ENCODE peak calls at places on chromosomes 2 and 18, in five cellular contexts. L is left ventricle myocardium inferior, H is spleen, U is left lung, R is esophagus squamous epithelium. M is an unnamed sample.

GRCh38 chr2:172525601-172526000 is 30.3 kb upstream of the PDK1 start:
- DNase-seq in R (no peak), U (no peak), H (no peak), L (no peak), M (no peak)

GRCh38 chr18:27844416-27844792 is 332.5 kb downstream of the CDH2 start:
- DNase-seq in H (no peak), U (no peak), L (no peak), R (no peak), M (peak; percentile 80)

GRCh38 chr2:235706496-235706895 is 212.7 kb downstream of the AGAP1 start:
- DNase-seq in U (no peak), H (no peak), L (no peak), R (no peak), M (no peak)

GRCh38 chr2:58046335-58046584 is 346 bp upstream of the VRK2 start:
- DNase-seq in R (no peak), H (no peak), L (no peak), U (no peak), M (no peak)

GRCh38 chr2:40844353-40845277 is 392.7 kb upstream of the SLC8A1 start:
- DNase-seq in U (no peak), R (no peak), H (no peak), L (no peak), M (no peak)

GRCh38 chr2:114642371-114642770 is 199.9 kb downstream of the DPP10 start:
- DNase-seq in H (no peak), R (no peak), U (no peak), L (no peak), M (no peak)

GRCh38 chr2:44201648-44202047 is 33.0 kb downstream of the PPM1B start:
- DNase-seq in L (no peak), U (no peak), H (no peak), R (no peak), M (no peak)

GRCh38 chr2:60530660-60531276 is 22.7 kb downstream of the BCL11A start:
- DNase-seq in L (peak; percentile 53), R (no peak), H (no peak), U (peak; percentile 77), M (peak; percentile 38)

GRCh38 chr2:130963849-130964793 is 127.4 kb downstream of the ARHGEF4 start:
- DNase-seq in L (no peak), H (no peak), R (no peak), U (no peak), M (no peak)

GRCh38 chr2:76978064-76978463 is 544.1 kb downstream of the LRRTM4 start:
- DNase-seq in L (no peak), H (no peak), R (no peak), U (no peak), M (no peak)

GRCh38 chr2:23685201-23685600 is 241.7 kb downstream of the ATAD2B start:
- DNase-seq in U (no peak), L (no peak), H (no peak), R (no peak), M (no peak)

GRCh38 chr2:98026292-98026691 is 30.5 kb upstream of the TMEM131 start:
- DNase-seq in H (no peak), R (no peak), U (no peak), L (no peak), M (peak; percentile 20)

GRCh38 chr2:127437056-127437455 is 18.8 kb downstream of the PROC start:
- DNase-seq in L (no peak), R (no peak), U (no peak), H (no peak), M (no peak)

GRCh38 chr2:218471982-218472381 is 53.1 kb downstream of the VIL1 start:
- DNase-seq in U (no peak), R (no peak), L (no peak), H (no peak), M (no peak)

GRCh38 chr2:216732334-216732733 is 37.0 kb upstream of the IGFBP5 start:
- DNase-seq in U (no peak), R (no peak), H (no peak), L (no peak), M (no peak)

GRCh38 chr2:637804-638203 is 39.4 kb downstream of the TMEM18 start:
- DNase-seq in L (no peak), U (no peak), H (no peak), R (no peak), M (no peak)

GRCh38 chr2:21301871-21302433 is 178.2 kb downstream of the TDRD15 start:
- DNase-seq in R (no peak), L (no peak), U (no peak), H (no peak), M (no peak)

GRCh38 chr18:31546476-31546875 is 45.2 kb upstream of the TTR start:
- DNase-seq in L (no peak), R (no peak), H (no peak), U (no peak), M (no peak)

GRCh38 chr2:188852752-188853151 is 121.4 kb upstream of the COL3A1 start:
- DNase-seq in H (no peak), L (no peak), R (no peak), U (no peak), M (no peak)

GRCh38 chr2:85758361-85759256 is 4.8 kb downstream of the ATOH8 start:
- DNase-seq in H (no peak), L (peak; percentile 13), R (no peak), U (no peak), M (no peak)

DNA sequence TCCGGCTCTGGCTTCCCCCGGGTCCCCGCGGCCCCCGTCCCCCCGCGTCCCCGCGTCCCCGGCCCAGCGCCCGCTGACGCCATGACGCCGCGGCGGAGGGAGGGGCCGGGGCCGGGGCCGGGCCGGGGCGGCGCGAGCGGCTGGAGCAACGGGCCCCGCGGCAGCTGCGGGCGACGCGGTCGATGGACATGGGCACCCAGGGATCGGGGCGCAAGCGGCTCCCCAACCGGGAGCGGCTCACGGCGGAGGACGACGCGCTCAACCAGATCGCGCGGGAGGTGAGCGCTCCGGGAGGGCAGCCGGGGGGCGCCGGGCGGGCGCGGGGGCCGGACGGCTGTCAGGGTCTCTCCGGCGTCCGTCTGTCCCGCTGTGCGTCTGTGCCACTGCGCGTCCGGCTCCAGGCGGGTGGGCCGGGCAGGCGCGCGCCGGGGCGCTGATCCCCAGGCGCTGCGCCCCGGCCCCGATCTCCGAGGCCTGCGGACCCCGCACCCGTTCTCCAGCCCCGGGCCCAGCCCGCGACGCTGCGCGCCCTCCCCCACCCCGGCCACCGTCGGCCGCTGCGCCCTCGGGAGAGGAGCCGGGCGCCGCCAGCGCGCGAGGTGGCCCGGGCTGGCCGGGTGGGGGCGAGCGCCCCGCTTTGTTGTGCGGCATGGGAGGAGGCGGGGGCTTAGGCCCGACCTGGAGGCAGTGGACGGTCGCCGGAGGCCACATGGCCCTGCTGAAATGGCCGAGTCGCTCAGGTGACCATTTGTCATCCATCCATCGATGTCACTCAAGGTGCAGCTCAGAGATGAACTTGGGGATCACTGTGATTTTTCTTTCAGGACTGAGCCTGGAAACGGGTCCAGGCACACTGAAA is at the start of gene LRRFIP1:
- DNase-seq in L (peak; percentile 57), U (no peak), R (no peak), H (peak; percentile 81), M (no peak)
- H3K4me1 ChIP-seq in L (peaks cover 75% of the 10 kb centered on the region), U (peaks cover 10% of the 10 kb centered on the region), R (peaks cover 49% of the 10 kb centered on the region), H (peaks cover 54% of the 10 kb centered on the region), M (peaks cover 45% of the 10 kb centered on the region)

DNA sequence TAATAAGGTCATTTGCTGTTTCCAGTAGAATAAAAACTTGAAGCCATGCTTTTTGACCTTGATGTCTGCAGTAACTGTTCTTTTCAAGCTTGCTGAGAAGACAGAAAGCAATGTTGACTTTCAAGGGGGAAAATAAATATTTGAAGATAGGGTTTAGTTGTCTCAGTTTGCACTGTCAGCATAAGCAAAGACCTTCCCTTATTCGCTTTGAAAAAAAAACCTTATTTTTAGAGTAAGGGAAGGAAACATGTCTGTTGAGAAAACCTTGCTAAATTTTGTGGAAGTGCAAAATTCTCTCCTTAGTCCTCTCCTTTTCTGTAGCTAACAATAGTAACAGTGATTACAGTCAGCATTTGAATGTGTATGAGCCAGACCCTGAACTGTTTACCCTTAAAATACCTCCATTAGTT is 43.1 kb downstream of the MAP4K4 start:
- DNase-seq in R (no peak), U (no peak), L (no peak), H (no peak), M (no peak)
- H3K4me1 ChIP-seq in R (peaks cover 73% of the 10 kb centered on the region), U (peaks cover 26% of the 10 kb centered on the region), L (peaks cover 95% of the 10 kb centered on the region), H (peaks cover 85% of the 10 kb centered on the region), M (peaks cover 30% of the 10 kb centered on the region)

DNA sequence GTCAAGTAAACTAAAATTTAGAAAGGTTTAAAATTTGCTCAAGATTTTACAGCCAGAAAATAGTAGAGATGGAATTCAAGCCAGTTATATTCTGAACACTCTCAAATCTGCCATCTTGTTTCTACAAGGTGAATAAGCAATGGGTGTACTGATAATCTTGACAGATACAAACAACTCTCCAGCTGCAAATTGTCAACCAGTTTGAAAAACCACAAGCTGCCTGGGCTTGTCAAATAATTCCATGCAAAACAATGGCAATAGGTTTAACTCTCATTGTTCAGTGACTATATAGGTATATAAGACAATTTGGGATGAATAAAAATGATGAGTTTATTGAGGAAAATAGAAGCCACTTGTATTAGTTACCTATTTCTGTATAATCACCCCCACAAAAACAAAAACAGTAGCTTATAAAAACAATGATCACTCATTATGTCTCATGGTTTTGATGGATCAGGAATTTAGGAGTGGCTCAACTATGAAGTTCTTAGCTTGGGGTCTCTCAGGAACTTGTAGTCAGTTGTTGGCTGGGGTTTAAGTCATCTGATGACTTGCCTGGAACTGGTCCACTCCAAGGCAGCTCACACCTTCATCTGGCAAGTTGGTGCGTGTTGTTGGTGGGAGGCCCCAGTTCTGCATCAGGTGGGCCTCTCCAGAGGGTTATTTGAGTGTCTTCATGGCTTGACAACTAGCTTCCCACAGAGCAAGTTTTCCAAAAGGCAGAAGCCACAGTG is 12.6 kb upstream of the EVA1A start:
- DNase-seq in U (no peak), R (no peak), L (no peak), H (no peak), M (no peak)
- H3K4me1 ChIP-seq in U (no peaks in the 10 kb centered on the region), R (peaks cover 17% of the 10 kb centered on the region), L (no peaks in the 10 kb centered on the region), H (no peaks in the 10 kb centered on the region), M (peaks cover 22% of the 10 kb centered on the region)

GRCh38 chr2:43169091-43169936 is 57.1 kb downstream of the ZFP36L2 start:
- DNase-seq in U (peak; percentile 65), L (no peak), R (peak; percentile 51), H (peak; percentile 94), M (no peak)
- H3K4me1 ChIP-seq in U (peaks cover 11% of the 10 kb centered on the region), L (peaks cover 44% of the 10 kb centered on the region), R (peaks cover 68% of the 10 kb centered on the region), H (peaks cover 68% of the 10 kb centered on the region), M (peaks cover 40% of the 10 kb centered on the region)

GRCh38 chr2:231613054-231613654 is 20.5 kb downstream of the TEX44 start:
- DNase-seq in L (peak; percentile 31), R (no peak), U (no peak), H (peak; percentile 85), M (no peak)
- H3K4me1 ChIP-seq in L (peaks cover 57% of the 10 kb centered on the region), R (peaks cover 70% of the 10 kb centered on the region), U (peaks cover 26% of the 10 kb centered on the region), H (peaks cover 50% of the 10 kb centered on the region), M (peaks cover 54% of the 10 kb centered on the region)

M was measured in SJSA1.